ENCODE peak calls at places on chromosomes 2 and 18, in ten cellular contexts. G is WERI-Rb-1, N is GM20000, O is IMR-90, H is activated B cell treated with CpG ODN at 0.5 μM for 24 hours, E is AG04450, X is omental fat pad, D is fibroblast of villous mesenchyme, R is OCI-LY7, C is cardiac fibroblast. T is an unnamed sample.

GRCh38 chr2:112827786-112828185 is 8.8 kb downstream of the IL1B start:
- DNase-seq in N (no peak), X (no peak), D (no peak), H (no peak), C (no peak), R (no peak), O (no peak), G (no peak), E (no peak), T (no peak)

GRCh38 chr2:221283896-221284295 is 288.2 kb downstream of the EPHA4 start:
- DNase-seq in G (no peak), O (peak), X (no peak), N (no peak), H (no peak), D (no peak), C (peak), E (no peak), R (no peak), T (no peak)

GRCh38 chr2:189552334-189552990 is 28.1 kb downstream of the SLC40A1 start:
- DNase-seq in C (peak), E (no peak), N (no peak), D (peak), R (no peak), O (no peak), H (no peak), X (no peak), G (no peak), T (no peak)

GRCh38 chr2:241500016-241500415 is 8.4 kb downstream of the STK25 start:
- DNase-seq in O (no peak), H (no peak), X (no peak), C (no peak), D (no peak), R (no peak), E (no peak), G (no peak), N (no peak), T (no peak)

GRCh38 chr2:201734111-201734510 is 35.7 kb upstream of the MPP4 start:
- DNase-seq in R (peak), C (no peak), H (no peak), E (no peak), N (no peak), G (no peak), D (no peak), O (no peak), X (no peak), T (no peak)

GRCh38 chr18:44856157-44856556 is 175.5 kb downstream of the SETBP1 start:
- DNase-seq in R (no peak), E (no peak), H (no peak), X (no peak), O (no peak), D (no peak), G (peak), C (no peak), N (no peak), T (no peak)

GRCh38 chr2:162044586-162044985 is 29.4 kb downstream of the DPP4 start:
- DNase-seq in H (no peak), D (no peak), R (no peak), N (no peak), E (no peak), O (no peak), X (no peak), C (no peak), G (no peak), T (no peak)

GRCh38 chr18:35597758-35598157 is 16.2 kb downstream of the GALNT1 start:
- DNase-seq in H (no peak), N (no peak), E (no peak), R (no peak), C (no peak), O (no peak), D (no peak), G (no peak), X (no peak), T (no peak)

DNA sequence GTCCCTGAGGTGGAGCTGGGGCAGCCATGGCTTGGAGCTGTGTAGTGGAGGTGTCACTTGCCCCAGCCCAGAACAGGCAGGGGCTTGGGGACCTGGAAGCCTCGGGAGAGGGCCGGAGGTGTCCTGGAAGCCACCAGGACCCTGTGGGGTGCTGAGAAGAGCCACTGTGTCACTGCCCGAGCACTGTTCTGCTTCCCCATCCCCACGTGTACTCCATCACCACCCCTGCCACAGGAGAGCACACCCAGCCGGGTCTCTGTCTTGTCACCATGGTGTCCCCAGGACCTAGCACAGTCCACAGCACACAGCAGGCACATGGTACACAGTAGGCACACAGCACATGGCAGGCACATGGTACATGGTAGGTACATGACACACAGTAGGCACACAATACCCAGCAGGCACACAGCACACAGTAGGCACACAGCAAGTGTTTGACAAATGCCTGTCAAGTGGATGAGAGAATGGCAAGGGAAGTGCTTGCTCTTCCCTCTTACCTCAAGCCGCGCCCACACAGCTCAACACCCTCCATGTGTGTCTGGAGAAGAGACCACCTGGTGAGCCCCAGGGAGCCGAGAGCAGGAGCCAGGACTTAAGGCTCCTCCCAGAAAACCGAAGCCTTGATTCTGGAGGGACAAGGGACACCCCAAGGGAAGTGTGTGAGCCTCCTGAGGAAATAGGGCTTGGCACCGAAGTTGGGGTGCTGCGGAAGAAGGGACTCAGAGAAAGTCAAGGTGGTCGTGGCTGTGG is 13.3 kb downstream of the MBP start:
- DNase-seq in E (no peak), O (no peak), C (no peak), N (no peak), R (no peak), D (no peak), H (no peak), G (no peak), X (no peak), T (no peak)
- TF ChIP-seq CTCF in E (no peak), O (no peak), C (no peak), N (no peak), R (no peak), D (no peak), H (no peak), G (no peak), X (no peak), T (no peak)

GRCh38 chr2:218833023-218833609 is 1.5 kb upstream of the PRKAG3 start:
- DNase-seq in D (no peak), O (no peak), C (peak), X (no peak), E (no peak), G (no peak), R (no peak), H (no peak), N (no peak), T (no peak)
- TF ChIP-seq CTCF in D (no peak), O (no peak), C (no peak), X (no peak), E (no peak), G (no peak), R (no peak), H (no peak), N (no peak), T (no peak)

DNA sequence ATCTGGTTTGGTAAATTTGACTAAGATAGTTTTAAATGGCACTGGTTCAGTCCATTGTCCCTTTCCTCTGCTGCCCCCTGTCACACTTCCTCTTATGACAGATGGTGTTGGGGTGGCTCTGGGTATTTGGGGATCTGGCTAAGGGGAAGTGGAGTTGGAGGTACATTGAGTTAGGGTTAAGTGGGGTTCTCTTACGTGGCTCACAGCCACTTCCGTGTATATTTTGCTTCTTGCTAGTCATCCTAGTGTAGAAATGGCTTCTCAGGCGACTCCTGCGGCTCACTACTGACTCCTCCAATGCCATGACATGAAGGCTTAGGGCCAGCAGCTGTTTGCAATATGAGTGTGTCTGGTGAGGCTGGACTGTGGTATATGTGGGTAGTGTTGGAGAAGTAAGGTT is 187.0 kb downstream of the HAUS1 start:
- DNase-seq in H (no peak), X (no peak), E (no peak), O (no peak), D (no peak), N (no peak), G (no peak), R (peak), C (no peak), T (peak)
- TF ChIP-seq CTCF in H (no peak), X (no peak), E (no peak), O (no peak), D (no peak), N (no peak), G (peak), R (no peak), C (no peak), T (peak)

GRCh38 chr2:30200875-30201274 is 30.5 kb upstream of the LBH start:
- DNase-seq in N (no peak), R (no peak), O (no peak), H (no peak), X (no peak), D (no peak), G (no peak), E (no peak), C (no peak), T (no peak)

GRCh38 chr2:30193104-30193681 is 38.1 kb upstream of the LBH start:
- DNase-seq in X (no peak), C (no peak), O (peak), G (peak), N (no peak), D (no peak), H (no peak), E (no peak), R (no peak), T (no peak)

GRCh38 chr2:30194421-30194820 is 36.9 kb upstream of the LBH start:
- DNase-seq in O (no peak), X (no peak), N (no peak), H (no peak), C (no peak), D (no peak), E (no peak), R (no peak), G (peak), T (no peak)

GRCh38 chr2:30195011-30195410 is 36.3 kb upstream of the LBH start:
- DNase-seq in R (no peak), O (no peak), E (no peak), H (no peak), X (no peak), D (no peak), N (no peak), G (peak), C (no peak), T (no peak)

GRCh38 chr2:30197570-30197969 is 33.8 kb upstream of the LBH start:
- DNase-seq in C (no peak), G (peak), N (no peak), D (no peak), R (no peak), O (no peak), H (no peak), X (no peak), E (no peak), T (no peak)
- TF ChIP-seq CTCF in C (no peak), G (peak), N (no peak), D (no peak), R (no peak), O (no peak), H (no peak), X (no peak), E (no peak), T (no peak)

GRCh38 chr2:146312899-146313298 is 1531.9 kb upstream of the ACVR2A start:
- DNase-seq in C (peak), N (no peak), X (no peak), O (peak), G (no peak), E (no peak), H (no peak), D (peak), R (no peak), T (no peak)
- TF ChIP-seq CTCF in C (no peak), N (no peak), X (no peak), O (peak), G (no peak), E (peak), H (no peak), D (peak), R (peak), T (no peak)

GRCh38 chr2:77823028-77823427 is 300.9 kb upstream of the LRRTM4 start:
- DNase-seq in O (no peak), G (no peak), X (no peak), N (no peak), D (no peak), H (no peak), E (no peak), C (no peak), R (no peak), T (no peak)

GRCh38 chr2:77816618-77817017 is 294.4 kb upstream of the LRRTM4 start:
- DNase-seq in D (no peak), N (no peak), X (no peak), R (no peak), O (no peak), H (no peak), C (no peak), E (no peak), G (no peak), T (no peak)

GRCh38 chr2:77813614-77814013 is 291.4 kb upstream of the LRRTM4 start:
- DNase-seq in G (no peak), O (no peak), R (no peak), C (no peak), H (no peak), D (no peak), N (no peak), E (no peak), X (no peak), T (no peak)

GRCh38 chr2:77818186-77818585 is 296.0 kb upstream of the LRRTM4 start:
- DNase-seq in R (no peak), G (no peak), H (no peak), C (no peak), E (no peak), O (no peak), N (no peak), X (no peak), D (no peak), T (no peak)
- TF ChIP-seq CTCF in R (no peak), G (no peak), H (no peak), C (no peak), E (no peak), O (no peak), N (no peak), X (no peak), D (no peak), T (no peak)

T was measured in GM13976.